ENCODE peak calls at places on chromosomes 5 and 9, in four cellular contexts. B is amniotic stem cell, K is hypothalamus, D is uterus. W is an unnamed sample.

GRCh38 chr5:159337291-159337974 is 7.1 kb upstream of the IL12B start:
- DNase-seq in B (peak; percentile 46), K (no peak), D (no peak), W (peak; percentile 81)

GRCh38 chr5:133687212-133688051 is 75.1 kb upstream of the FSTL4 start:
- DNase-seq in B (no peak), K (no peak), D (no peak), W (no peak)

GRCh38 chr9:36082928-36083327 is 46.2 kb downstream of the RECK start:
- DNase-seq in B (no peak), K (no peak), D (no peak), W (no peak)

GRCh38 chr5:127878174-127878750 is 175.1 kb downstream of the CCDC192 start:
- DNase-seq in B (no peak), K (no peak), D (no peak), W (peak; percentile 37)

GRCh38 chr9:81613002-81613750 is 76.2 kb downstream of the TLE1 start:
- DNase-seq in B (peak; percentile 46), K (no peak), D (peak; percentile 76), W (peak; percentile 77)

GRCh38 chr5:102865510-102866314 is 110.6 kb downstream of the PAM start:
- DNase-seq in B (peak; percentile 81), K (peak; percentile 60), D (peak; percentile 71), W (peak; percentile 87)

GRCh38 chr5:27315541-27316282 is 277.3 kb upstream of the CDH9 start:
- DNase-seq in B (no peak), K (no peak), D (no peak), W (peak; percentile 84)

GRCh38 chr9:135703726-135704125 is 1.7 kb downstream of the KCNT1 start:
- DNase-seq in B (no peak), K (no peak), D (no peak), W (no peak)

GRCh38 chr5:40736103-40736875 is 19.5 kb downstream of the TTC33 start:
- DNase-seq in B (no peak), K (no peak), D (no peak), W (peak; percentile 54)

GRCh38 chr5:110398951-110399350 is 327.5 kb downstream of the TMEM232 start:
- DNase-seq in B (no peak), K (no peak), D (no peak), W (no peak)

GRCh38 chr5:68242743-68243142 is 27.2 kb downstream of the PIK3R1 start:
- DNase-seq in B (no peak), K (no peak), D (no peak), W (peak; percentile 89)

GRCh38 chr5:68711311-68712200 is 382.3 kb upstream of the SLC30A5 start:
- DNase-seq in B (no peak), K (no peak), D (no peak), W (no peak)

GRCh38 chr5:61280766-61281427 is 51.2 kb upstream of the ZSWIM6 start:
- DNase-seq in B (no peak), K (peak; percentile 14), D (no peak), W (no peak)

GRCh38 chr9:85155380-85155779 is 485.9 kb downstream of the NTRK2 start:
- DNase-seq in B (no peak), K (no peak), D (no peak), W (no peak)

GRCh38 chr5:52893105-52893504 is 96.0 kb upstream of the ITGA2 start:
- DNase-seq in B (peak; percentile 34), K (no peak), D (no peak), W (peak; percentile 23)

GRCh38 chr9:70566066-70566465 is 151.6 kb upstream of the KLF9 start:
- DNase-seq in B (no peak), K (no peak), D (no peak), W (no peak)